ENCODE peak calls at places on chromosomes 16 and 17, in ten cellular contexts. V, I, E, J, R, Y, G, K, M and U are unnamed samples.

GRCh38 chr16:69406780-69407331 is 17.6 kb upstream of the CYB5B start:
- DNase-seq in V (no peak), I (peak; percentile 66), E (no peak), J (no peak), R (no peak), Y (no peak), G (no peak), K (no peak), M (no peak), U (no peak)

GRCh38 chr17:10668771-10669170 is 11.7 kb upstream of the MYH3 start:
- DNase-seq in V (no peak), I (no peak), E (no peak), J (no peak), R (no peak), Y (no peak), G (no peak), K (no peak), M (no peak), U (no peak)

GRCh38 chr16:1916654-1916990 is 1.6 kb downstream of the HS3ST6 start:
- DNase-seq in V (no peak), I (no peak), E (no peak), J (no peak), R (no peak), Y (no peak), G (peak; percentile 82), K (no peak), M (no peak), U (no peak)

GRCh38 chr17:63550816-63551639 is 751 bp downstream of the DCAF7 start:
- DNase-seq in V (no peak), I (peak; percentile 41), E (no peak), J (no peak), R (no peak), Y (no peak), G (peak; percentile 74), K (no peak), M (no peak), U (peak; percentile 18)

GRCh38 chr16:66275795-66276428 is 90.6 kb upstream of the CDH5 start:
- DNase-seq in V (no peak), I (peak; percentile 45), E (no peak), J (peak; percentile 50), R (no peak), Y (no peak), G (peak; percentile 70), K (no peak), M (no peak), U (no peak)

GRCh38 chr17:43945074-43945824 is 3.0 kb upstream of the PPY start:
- DNase-seq in V (no peak), I (no peak), E (no peak), J (no peak), R (no peak), Y (no peak), G (no peak), K (no peak), M (no peak), U (no peak)

GRCh38 chr17:81489986-81490598 is 22.5 kb downstream of the ACTG1 start:
- DNase-seq in V (no peak), I (no peak), E (no peak), J (no peak), R (no peak), Y (no peak), G (no peak), K (no peak), M (peak; percentile 48), U (no peak)

GRCh38 chr17:62888148-62888547 is 77.9 kb upstream of the TANC2 start:
- DNase-seq in V (no peak), I (no peak), E (no peak), J (no peak), R (no peak), Y (no peak), G (no peak), K (no peak), M (no peak), U (no peak)

GRCh38 chr16:66740010-66740409 is 11.4 kb downstream of the DYNC1LI2 start:
- DNase-seq in V (no peak), I (peak; percentile 61), E (no peak), J (no peak), R (no peak), Y (no peak), G (peak; percentile 75), K (no peak), M (no peak), U (no peak)

GRCh38 chr17:21090889-21091618 is 35.7 kb upstream of the DHRS7B start:
- DNase-seq in V (no peak), I (no peak), E (no peak), J (no peak), R (no peak), Y (no peak), G (no peak), K (no peak), M (no peak), U (no peak)

GRCh38 chr17:66983414-66984021 is 19.0 kb downstream of the CACNG4 start:
- DNase-seq in V (no peak), I (no peak), E (no peak), J (no peak), R (no peak), Y (no peak), G (no peak), K (no peak), M (no peak), U (no peak)

GRCh38 chr16:54374136-54374535 is 87.5 kb upstream of the IRX3 start:
- DNase-seq in V (no peak), I (no peak), E (no peak), J (no peak), R (no peak), Y (no peak), G (no peak), K (no peak), M (no peak), U (no peak)

GRCh38 chr16:10745856-10746255 is 2.2 kb downstream of the NUBP1 start:
- DNase-seq in V (no peak), I (no peak), E (no peak), J (no peak), R (no peak), Y (no peak), G (no peak), K (no peak), M (no peak), U (peak; percentile 9)

GRCh38 chr17:10614536-10615155 is 42.5 kb downstream of the MYH3 start:
- DNase-seq in V (no peak), I (peak; percentile 24), E (no peak), J (no peak), R (no peak), Y (no peak), G (peak; percentile 81), K (peak; percentile 65), M (no peak), U (no peak)

GRCh38 chr16:3304370-3304769 is 860 bp downstream of the TIGD7 start:
- DNase-seq in V (no peak), I (no peak), E (no peak), J (no peak), R (no peak), Y (no peak), G (no peak), K (no peak), M (no peak), U (no peak)
- H3K9me3 ChIP-seq in V (peaks cover 86% of the 10 kb centered on the region), I (peaks cover 24% of the 10 kb centered on the region), E (peaks cover 55% of the 10 kb centered on the region), J (no peaks in the 10 kb centered on the region), R (peaks cover 30% of the 10 kb centered on the region), Y (peaks cover 82% of the 10 kb centered on the region), G (peaks cover 31% of the 10 kb centered on the region), K (peaks cover 53% of the 10 kb centered on the region), M (peaks cover 10% of the 10 kb centered on the region), U (peaks cover 72% of the 10 kb centered on the region)

GRCh38 chr17:16623282-16623681 is 30.4 kb downstream of the ZNF624 start:
- DNase-seq in V (no peak), I (no peak), E (no peak), J (no peak), R (no peak), Y (no peak), G (no peak), K (no peak), M (no peak), U (no peak)

GRCh38 chr17:16617481-16618060 is 36.1 kb downstream of the ZNF624 start:
- DNase-seq in V (no peak), I (no peak), E (no peak), J (no peak), R (no peak), Y (no peak), G (no peak), K (no peak), M (no peak), U (no peak)
- H3K9me3 ChIP-seq in V (peaks cover 99% of the 10 kb centered on the region), I (peaks cover 3% of the 10 kb centered on the region), E (peaks cover 59% of the 10 kb centered on the region), J (no peaks in the 10 kb centered on the region), R (peaks cover 46% of the 10 kb centered on the region), Y (peaks cover 69% of the 10 kb centered on the region), G (peaks cover 42% of the 10 kb centered on the region), K (peaks cover 70% of the 10 kb centered on the region), M (peaks cover 5% of the 10 kb centered on the region), U (peaks cover 63% of the 10 kb centered on the region)

GRCh38 chr17:5183410-5183793 is 8.3 kb downstream of the ZNF594 start:
- DNase-seq in V (no peak), I (no peak), E (no peak), J (no peak), R (no peak), Y (no peak), G (no peak), K (no peak), M (no peak), U (no peak)
- H3K9me3 ChIP-seq in V (peaks cover 100% of the 10 kb centered on the region), I (peaks cover 27% of the 10 kb centered on the region), E (peaks cover 77% of the 10 kb centered on the region), J (no peaks in the 10 kb centered on the region), R (peaks cover 65% of the 10 kb centered on the region), Y (peaks cover 98% of the 10 kb centered on the region), G (peaks cover 95% of the 10 kb centered on the region), K (peaks cover 95% of the 10 kb centered on the region), M (peaks cover 27% of the 10 kb centered on the region), U (peaks cover 87% of the 10 kb centered on the region)

GRCh38 chr16:46713634-46714033 is 24.2 kb downstream of the ORC6 start:
- DNase-seq in V (no peak), I (no peak), E (no peak), J (no peak), R (no peak), Y (no peak), G (no peak), K (no peak), M (no peak), U (no peak)

GRCh38 chr16:46712911-46713310 is 23.5 kb downstream of the ORC6 start:
- DNase-seq in V (no peak), I (no peak), E (no peak), J (no peak), R (no peak), Y (no peak), G (no peak), K (no peak), M (no peak), U (no peak)

GRCh38 chr16:46717692-46718091 is 28.2 kb downstream of the ORC6 start:
- DNase-seq in V (no peak), I (no peak), E (no peak), J (no peak), R (no peak), Y (no peak), G (no peak), K (no peak), M (no peak), U (no peak)

GRCh38 chr16:46714797-46715591 is 25.5 kb downstream of the ORC6 start:
- DNase-seq in V (no peak), I (no peak), E (no peak), J (no peak), R (no peak), Y (no peak), G (no peak), K (no peak), M (no peak), U (no peak)

DNA sequence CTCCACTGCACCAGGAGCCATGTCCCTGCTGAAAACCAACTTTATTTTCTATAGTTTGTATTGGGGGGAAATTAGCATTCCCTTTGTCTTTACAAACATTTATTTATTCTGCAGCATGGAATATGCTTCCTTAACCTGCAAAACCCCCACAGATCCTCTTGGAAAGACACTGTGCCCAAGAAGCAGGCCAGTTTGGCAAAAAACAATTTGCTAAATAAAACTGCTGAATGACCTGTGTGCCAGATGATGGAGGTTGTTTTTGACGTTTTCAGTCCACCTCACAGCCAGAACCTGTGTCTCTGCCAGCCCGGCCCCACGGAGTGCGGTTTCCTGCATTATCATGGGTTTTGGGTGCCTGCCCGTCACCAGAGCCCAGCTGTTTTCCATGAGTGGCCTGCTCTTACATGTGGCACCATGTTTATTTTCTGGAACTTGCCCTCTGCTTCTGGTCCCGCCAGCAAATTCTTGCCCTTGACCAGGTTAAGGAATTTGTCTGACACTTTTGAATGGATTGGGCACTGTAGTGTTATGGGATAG is 26.4 kb downstream of the ORC6 start:
- DNase-seq in V (peak; percentile 78), I (no peak), E (no peak), J (no peak), R (no peak), Y (no peak), G (no peak), K (peak; percentile 62), M (peak; percentile 83), U (no peak)
- H3K9me3 ChIP-seq in V (no peaks in the 10 kb centered on the region), I (no peaks in the 10 kb centered on the region), E (no peaks in the 10 kb centered on the region), J (no peaks in the 10 kb centered on the region), R (no peaks in the 10 kb centered on the region), Y (no peaks in the 10 kb centered on the region), G (no peaks in the 10 kb centered on the region), K (no peaks in the 10 kb centered on the region), M (no peaks in the 10 kb centered on the region), U (no peaks in the 10 kb centered on the region)